ENCODE peak calls at places on chromosomes 12 and 14, in nine cellular contexts. W is kidney; M is fibroblast of lung; K is left ventricle myocardium inferior; N is hepatocyte; Q is Peyer's patch; P is CD8-positive, alpha-beta T cell; D is astrocyte of the cerebellum; E is AG10803. I is an unnamed sample.

GRCh38 chr14:99516156-99517045 is 35.2 kb downstream of the CCNK start:
- DNase-seq in P (no peak), Q (peak), N (peak), W (peak), E (no peak), M (no peak), D (no peak), K (no peak), I (no peak)

GRCh38 chr12:95205685-95206084 is 11.6 kb downstream of the FGD6 start:
- DNase-seq in D (peak), P (no peak), K (no peak), M (peak), W (no peak), Q (no peak), N (peak), E (peak), I (peak)

GRCh38 chr12:68806488-68807237 is 1.3 kb upstream of the MDM2 start:
- DNase-seq in W (no peak), K (no peak), E (no peak), D (no peak), P (no peak), Q (no peak), M (no peak), N (no peak), I (no peak)

GRCh38 chr12:130137141-130138018 is 24.9 kb upstream of the FZD10 start:
- DNase-seq in N (no peak), K (no peak), D (no peak), Q (no peak), P (no peak), E (no peak), M (no peak), W (no peak), I (no peak)

GRCh38 chr14:83257466-83258439 is 1724.1 kb upstream of the SEL1L start:
- DNase-seq in K (no peak), Q (no peak), E (no peak), D (no peak), P (no peak), W (no peak), M (no peak), N (no peak), I (no peak)

GRCh38 chr12:94269316-94269999 is 121.1 kb downstream of the PLXNC1 start:
- DNase-seq in M (no peak), E (no peak), P (no peak), W (no peak), D (no peak), Q (no peak), K (no peak), N (no peak), I (no peak)

GRCh38 chr14:50303744-50304471 is 8.1 kb downstream of the L2HGDH start:
- DNase-seq in K (peak), E (peak), W (peak), N (peak), Q (peak), M (peak), P (no peak), D (no peak), I (no peak)

GRCh38 chr12:67426067-67426466 is 156.9 kb downstream of the CAND1 start:
- DNase-seq in D (peak), Q (no peak), N (peak), E (peak), W (no peak), K (no peak), P (no peak), M (peak), I (peak)

GRCh38 chr12:27982380-27982779 is 9.8 kb upstream of the PTHLH start:
- DNase-seq in P (no peak), M (peak), W (no peak), N (no peak), K (no peak), E (no peak), D (no peak), Q (no peak), I (no peak)

GRCh38 chr12:21940972-21941521 is at the start of gene ABCC9:
- DNase-seq in M (peak), D (no peak), W (peak), N (peak), E (peak), K (peak), Q (no peak), P (no peak), I (no peak)

GRCh38 chr14:42014301-42014700 is 407.6 kb downstream of the LRFN5 start:
- DNase-seq in M (no peak), P (no peak), K (no peak), D (no peak), E (no peak), W (no peak), Q (no peak), N (no peak), I (no peak)

GRCh38 chr14:86912689-86913088 is 1080.3 kb downstream of the GALC start:
- DNase-seq in D (no peak), W (no peak), P (no peak), K (no peak), N (no peak), Q (no peak), E (peak), M (no peak), I (no peak)

GRCh38 chr14:84442481-84442880 is 1087.5 kb upstream of the FLRT2 start:
- DNase-seq in W (no peak), D (no peak), Q (no peak), K (no peak), P (no peak), M (no peak), N (no peak), E (no peak), I (no peak)

GRCh38 chr12:87985069-87985675 is 44.0 kb downstream of the C12orf50 start:
- DNase-seq in K (no peak), W (no peak), Q (no peak), D (no peak), N (no peak), M (no peak), E (no peak), P (no peak), I (no peak)

GRCh38 chr12:20376984-20377383 is 8.6 kb downstream of the PDE3A start:
- DNase-seq in Q (no peak), M (peak), E (peak), D (no peak), W (no peak), K (no peak), N (no peak), P (no peak), I (no peak)

GRCh38 chr14:64683264-64683663 is 21.0 kb upstream of the PLEKHG3 start:
- DNase-seq in Q (no peak), W (peak), P (no peak), M (no peak), D (no peak), K (no peak), E (no peak), N (no peak), I (no peak)

GRCh38 chr12:32897688-32898573 is 1.4 kb upstream of the PKP2 start:
- DNase-seq in E (no peak), W (no peak), K (no peak), M (no peak), Q (no peak), D (no peak), P (no peak), N (no peak), I (no peak)

GRCh38 chr12:46983959-46984833 is 95.2 kb upstream of the PCED1B start:
- DNase-seq in N (peak), Q (peak), W (no peak), E (peak), K (no peak), D (peak), M (peak), P (no peak), I (no peak)

GRCh38 chr12:45729233-45730115 is at the start of gene ARID2:
- DNase-seq in P (peak), W (peak), K (peak), M (peak), N (peak), D (no peak), E (peak), Q (peak), I (no peak)

GRCh38 chr14:93045211-93045674 is 70.5 kb downstream of the ITPK1 start:
- DNase-seq in E (no peak), W (no peak), P (no peak), Q (no peak), D (no peak), N (no peak), M (peak), K (no peak), I (no peak)

GRCh38 chr14:105797546-105797945 is 271.2 kb downstream of the TMEM121 start:
- DNase-seq in D (no peak), E (no peak), N (no peak), Q (no peak), K (no peak), M (no peak), P (no peak), W (no peak), I (no peak)

GRCh38 chr12:96136129-96136528 is 58.0 kb upstream of the ELK3 start:
- DNase-seq in M (peak), P (no peak), Q (no peak), W (no peak), D (peak), N (peak), E (peak), K (no peak), I (peak)

GRCh38 chr12:128316981-128317526 is 50.1 kb downstream of the TMEM132C start:
- DNase-seq in M (no peak), W (no peak), K (no peak), Q (no peak), D (no peak), E (no peak), N (peak), P (no peak), I (no peak)

GRCh38 chr14:26319139-26319864 is 278.5 kb downstream of the NOVA1 start:
- DNase-seq in M (no peak), D (no peak), W (no peak), E (no peak), P (no peak), Q (no peak), K (no peak), N (no peak), I (no peak)

GRCh38 chr14:61188196-61188595 is 92.9 kb downstream of the TMEM30B start:
- DNase-seq in E (no peak), D (no peak), K (peak), N (no peak), M (peak), W (peak), Q (no peak), P (no peak), I (no peak)

GRCh38 chr12:79194595-79194994 is 330.0 kb downstream of the SYT1 start:
- DNase-seq in M (peak), P (no peak), N (no peak), E (no peak), W (no peak), D (no peak), K (no peak), Q (no peak), I (no peak)

GRCh38 chr14:49505026-49505766 is 81.0 kb downstream of the RPS29 start:
- DNase-seq in N (peak), Q (no peak), D (no peak), K (no peak), E (peak), W (no peak), M (peak), P (no peak), I (no peak)

GRCh38 chr14:32808574-32809098 is 130.0 kb upstream of the NPAS3 start:
- DNase-seq in P (no peak), Q (no peak), N (peak), K (no peak), W (no peak), D (peak), M (peak), E (peak), I (no peak)

GRCh38 chr12:93879476-93880376 is 202.6 kb downstream of the CRADD start:
- DNase-seq in N (no peak), E (peak), K (no peak), P (no peak), Q (no peak), W (no peak), D (peak), M (peak), I (peak)

GRCh38 chr14:20601522-20601921 is 10.3 kb upstream of the RNASE12 start:
- DNase-seq in N (no peak), K (no peak), Q (no peak), M (no peak), P (no peak), D (no peak), E (no peak), W (no peak), I (no peak)

GRCh38 chr14:19801118-19801464 is 2.5 kb upstream of the OR4N2 start:
- DNase-seq in P (no peak), W (no peak), K (no peak), Q (no peak), M (no peak), D (no peak), E (no peak), N (no peak), I (no peak)

GRCh38 chr12:2265461-2266167 is 212.8 kb downstream of the CACNA1C start:
- DNase-seq in M (peak), N (no peak), K (no peak), E (peak), D (no peak), P (no peak), W (no peak), Q (no peak), I (peak)

GRCh38 chr14:39219075-39219499 is 14.6 kb upstream of the MIA2 start:
- DNase-seq in K (no peak), M (peak), N (no peak), P (no peak), Q (no peak), W (no peak), E (peak), D (peak), I (no peak)

GRCh38 chr12:7637641-7638040 is 28.1 kb downstream of the APOBEC1 start:
- DNase-seq in P (no peak), D (no peak), M (no peak), K (no peak), W (no peak), E (no peak), N (no peak), Q (no peak), I (no peak)
- H3K4me3 ChIP-seq in P (no peak), D (no peak), M (no peak), K (no peak), W (peak), E (no peak), N (no peak), Q (no peak), I (no peak)

GRCh38 chr12:104524433-104524832 is 67.7 kb downstream of the CHST11 start:
- DNase-seq in W (no peak), D (no peak), E (no peak), K (no peak), N (no peak), M (no peak), Q (no peak), P (no peak), I (no peak)

GRCh38 chr12:104526751-104527150 is 70.0 kb downstream of the CHST11 start:
- DNase-seq in M (no peak), E (no peak), W (no peak), P (no peak), D (no peak), Q (no peak), N (no peak), K (no peak), I (no peak)

GRCh38 chr12:104529130-104529874 is 72.6 kb downstream of the CHST11 start:
- DNase-seq in E (no peak), P (no peak), N (no peak), Q (no peak), W (no peak), K (no peak), D (no peak), M (no peak), I (no peak)

GRCh38 chr12:104524026-104524425 is 67.3 kb downstream of the CHST11 start:
- DNase-seq in N (no peak), P (no peak), K (no peak), W (no peak), D (no peak), Q (no peak), E (peak), M (no peak), I (no peak)

GRCh38 chr12:104526320-104526719 is 69.6 kb downstream of the CHST11 start:
- DNase-seq in W (no peak), E (no peak), Q (no peak), K (no peak), P (no peak), N (no peak), M (no peak), D (no peak), I (no peak)
- TF ChIP-seq CTCF in W (no peak), E (no peak), Q (no peak), K (no peak), P (no peak), N (no peak), M (no peak), D (no peak), I (no peak)

GRCh38 chr14:63205850-63206249 is 1.6 kb downstream of the RHOJ start:
- DNase-seq in D (no peak), W (no peak), N (no peak), M (peak), Q (no peak), P (no peak), K (no peak), E (no peak), I (no peak)
- H3K4me3 ChIP-seq in D (peak), W (peak), N (no peak), M (peak), Q (no peak), P (no peak), K (peak), E (no peak), I (peak)

GRCh38 chr14:100671386-100671901 is 55.2 kb upstream of the DLK1 start:
- DNase-seq in P (no peak), K (no peak), M (no peak), Q (no peak), W (peak), N (no peak), E (no peak), D (no peak), I (no peak)

GRCh38 chr14:100669468-100669867 is 57.2 kb upstream of the DLK1 start:
- DNase-seq in N (peak), M (no peak), D (no peak), Q (no peak), K (no peak), W (peak), E (no peak), P (no peak), I (no peak)

GRCh38 chr14:100669011-100669412 is 57.7 kb upstream of the DLK1 start:
- DNase-seq in M (no peak), N (peak), E (no peak), Q (no peak), K (no peak), P (no peak), D (no peak), W (peak), I (no peak)

GRCh38 chr14:100671906-100672305 is 54.8 kb upstream of the DLK1 start:
- DNase-seq in N (no peak), M (no peak), E (no peak), Q (no peak), K (no peak), W (peak), P (no peak), D (no peak), I (no peak)

GRCh38 chr14:100670017-100670974 is 56.4 kb upstream of the DLK1 start:
- DNase-seq in E (no peak), Q (no peak), N (peak), P (no peak), W (peak), D (no peak), M (no peak), K (no peak), I (no peak)
- TF ChIP-seq CTCF in E (peak), Q (no peak), N (no peak), P (no peak), W (no peak), D (peak), M (peak), K (no peak), I (no peak)

DNA sequence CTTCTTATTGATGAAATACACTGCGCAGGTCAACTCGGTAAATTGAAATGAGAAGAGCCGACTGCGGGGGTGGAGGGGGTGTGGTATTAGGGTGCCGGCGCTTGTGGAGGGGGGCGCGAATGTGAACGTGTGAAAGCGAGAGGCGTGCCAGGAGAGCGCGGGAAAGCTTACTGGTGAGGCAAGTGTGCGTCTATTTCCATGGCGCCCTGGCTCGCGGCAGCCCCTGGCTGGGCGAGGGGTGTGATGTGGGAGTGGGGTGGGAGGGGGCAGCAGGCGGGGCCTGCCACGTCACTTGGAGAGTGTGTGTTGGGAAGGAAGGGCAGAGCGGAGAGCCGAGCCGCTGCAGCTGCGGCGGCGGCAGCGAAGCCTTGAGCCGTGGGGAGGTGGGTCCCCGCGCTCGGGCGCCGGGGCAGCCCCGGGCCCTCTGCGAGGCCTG is 88.8 kb downstream of the GALNT8 start:
- DNase-seq in P (no peak), D (peak), K (no peak), M (peak), N (peak), E (no peak), Q (peak), W (no peak), I (no peak)
- H3K4me3 ChIP-seq in P (no peak), D (peak), K (peak), M (no peak), N (peak), E (no peak), Q (peak), W (no peak), I (no peak)